ENCODE peak calls at places on chromosomes 5 and 9, in nine cellular contexts. L, T, V, Q, C, A, R, X and E are unnamed samples.

GRCh38 chr5:10384483-10384882 is 31.0 kb downstream of the MARCHF6 start:
- DNase-seq in L (no peak), T (no peak), V (no peak), Q (no peak), C (no peak), A (no peak), R (no peak), X (no peak), E (no peak)

GRCh38 chr9:136882109-136882946 is 4.0 kb upstream of the TRAF2 start:
- DNase-seq in L (no peak), T (peak; percentile 84), V (no peak), Q (no peak), C (peak; percentile 92), A (peak; percentile 85), R (no peak), X (peak; percentile 67), E (peak; percentile 41)

GRCh38 chr9:98107926-98108325 is 11.1 kb downstream of the TRIM14 start:
- DNase-seq in L (no peak), T (no peak), V (no peak), Q (no peak), C (no peak), A (no peak), R (no peak), X (no peak), E (no peak)

GRCh38 chr5:96037128-96037527 is 75.5 kb upstream of the ELL2 start:
- DNase-seq in L (no peak), T (no peak), V (no peak), Q (no peak), C (no peak), A (no peak), R (no peak), X (peak; percentile 49), E (no peak)

GRCh38 chr9:127858041-127858512 is 3.6 kb upstream of the ENG start:
- DNase-seq in L (no peak), T (no peak), V (no peak), Q (no peak), C (no peak), A (no peak), R (peak; percentile 28), X (no peak), E (no peak)

GRCh38 chr9:84978761-84979160 is 309.2 kb downstream of the NTRK2 start:
- DNase-seq in L (no peak), T (no peak), V (no peak), Q (no peak), C (no peak), A (no peak), R (no peak), X (no peak), E (no peak)

GRCh38 chr5:141691286-141691866 is 9.3 kb upstream of the ARAP3 start:
- DNase-seq in L (no peak), T (no peak), V (no peak), Q (no peak), C (no peak), A (no peak), R (no peak), X (no peak), E (no peak)

GRCh38 chr5:38329132-38329715 is 70.9 kb downstream of the EGFLAM start:
- DNase-seq in L (no peak), T (no peak), V (no peak), Q (no peak), C (no peak), A (no peak), R (no peak), X (peak; percentile 8), E (peak; percentile 51)

GRCh38 chr5:96143450-96143849 is 181.8 kb upstream of the ELL2 start:
- DNase-seq in L (no peak), T (no peak), V (no peak), Q (no peak), C (no peak), A (no peak), R (no peak), X (no peak), E (no peak)

GRCh38 chr5:51345106-51345505 is 38.1 kb upstream of the ISL1 start:
- DNase-seq in L (no peak), T (no peak), V (no peak), Q (no peak), C (no peak), A (no peak), R (no peak), X (peak; percentile 6), E (no peak)

GRCh38 chr5:171692936-171693335 is 92.7 kb upstream of the SMIM23 start:
- DNase-seq in L (no peak), T (no peak), V (no peak), Q (no peak), C (no peak), A (no peak), R (no peak), X (no peak), E (no peak)

GRCh38 chr9:3479516-3480352 is 46.1 kb downstream of the RFX3 start:
- DNase-seq in L (no peak), T (no peak), V (no peak), Q (no peak), C (no peak), A (no peak), R (no peak), X (no peak), E (no peak)

GRCh38 chr9:3968891-3969290 is 331.0 kb downstream of the GLIS3 start:
- DNase-seq in L (no peak), T (no peak), V (no peak), Q (no peak), C (no peak), A (no peak), R (no peak), X (peak; percentile 66), E (peak; percentile 39)

GRCh38 chr9:130837002-130837511 is 2.0 kb downstream of the ABL1 start:
- DNase-seq in L (no peak), T (no peak), V (no peak), Q (no peak), C (no peak), A (no peak), R (no peak), X (peak; percentile 61), E (no peak)

GRCh38 chr5:37005946-37006540 is 129.5 kb downstream of the NIPBL start:
- DNase-seq in L (peak; percentile 7), T (no peak), V (no peak), Q (no peak), C (no peak), A (no peak), R (no peak), X (peak; percentile 6), E (no peak)

GRCh38 chr9:104835163-104835562 is 71.2 kb downstream of the NIPSNAP3B start:
- DNase-seq in L (no peak), T (no peak), V (no peak), Q (no peak), C (no peak), A (no peak), R (no peak), X (peak; percentile 53), E (no peak)

GRCh38 chr9:127739614-127740322 is 4.7 kb upstream of the TOR2A start:
- DNase-seq in L (no peak), T (no peak), V (no peak), Q (no peak), C (no peak), A (no peak), R (no peak), X (no peak), E (no peak)

GRCh38 chr5:142866563-142867275 is 96.5 kb downstream of the ARHGAP26 start:
- DNase-seq in L (peak; percentile 66), T (no peak), V (no peak), Q (no peak), C (peak; percentile 18), A (peak; percentile 4), R (peak; percentile 53), X (peak; percentile 70), E (peak; percentile 69)

GRCh38 chr5:68543212-68543611 is 327.7 kb downstream of the PIK3R1 start:
- DNase-seq in L (no peak), T (no peak), V (no peak), Q (no peak), C (no peak), A (no peak), R (no peak), X (no peak), E (no peak)

GRCh38 chr5:174532453-174533126 is 191.8 kb upstream of the MSX2 start:
- DNase-seq in L (peak; percentile 93), T (peak; percentile 91), V (peak; percentile 49), Q (peak; percentile 36), C (peak; percentile 16), A (no peak), R (peak; percentile 94), X (peak; percentile 96), E (peak; percentile 88)

GRCh38 chr9:115263731-115264130 is 145.8 kb upstream of the TNC start:
- DNase-seq in L (no peak), T (no peak), V (no peak), Q (no peak), C (no peak), A (no peak), R (no peak), X (peak; percentile 80), E (no peak)

GRCh38 chr9:96651626-96652025 is 3.5 kb downstream of the PRXL2C start:
- DNase-seq in L (no peak), T (no peak), V (no peak), Q (no peak), C (no peak), A (no peak), R (peak; percentile 17), X (no peak), E (no peak)

GRCh38 chr5:35990941-35991592 is at the start of gene UGT3A1:
- DNase-seq in L (no peak), T (no peak), V (no peak), Q (no peak), C (no peak), A (no peak), R (no peak), X (no peak), E (no peak)